ENCODE peak calls at places on chromosomes 7 and 10, in six cellular contexts. P is GM23248; S is tibial nerve; V is fibroblast of lung; M is transverse colon; H is naive thymus-derived CD4-positive, alpha-beta T cell. W is an unnamed sample.

GRCh38 chr7:27842851-27843250 is 102.9 kb downstream of the TAX1BP1 start:
- DNase-seq in P (no peak), M (no peak), S (no peak), H (no peak), V (no peak), W (peak)

GRCh38 chr7:123682690-123683089 is 27.0 kb downstream of the LMOD2 start:
- DNase-seq in H (peak), M (no peak), S (peak), V (peak), P (peak), W (no peak)

GRCh38 chr10:10520391-10521385 is 497.0 kb upstream of the CELF2 start:
- DNase-seq in S (no peak), H (no peak), P (peak), V (no peak), M (no peak), W (no peak)

GRCh38 chr10:111835562-111835961 is 348.0 kb downstream of the GPAM start:
- DNase-seq in P (peak), S (peak), V (peak), M (no peak), H (no peak), W (no peak)

GRCh38 chr10:111207525-111207924 is 130.7 kb downstream of the ADRA2A start:
- DNase-seq in H (peak), M (peak), V (no peak), S (no peak), P (no peak), W (peak)

GRCh38 chr10:106560925-106561640 is 603.4 kb downstream of the SORCS1 start:
- DNase-seq in P (peak), H (no peak), V (peak), M (no peak), S (no peak), W (no peak)

GRCh38 chr7:128247108-128247507 is 6.0 kb downstream of the LEP start:
- DNase-seq in S (no peak), H (no peak), M (no peak), V (no peak), P (no peak), W (no peak)

GRCh38 chr7:47948096-47948790 is at the start of gene PKD1L1:
- DNase-seq in V (peak), M (no peak), P (no peak), S (no peak), H (no peak), W (no peak)

GRCh38 chr10:50600831-50601466 is 22.8 kb downstream of the SGMS1 start:
- DNase-seq in H (no peak), M (no peak), P (peak), V (peak), S (no peak), W (no peak)

GRCh38 chr7:114977277-114977676 is 55.4 kb downstream of the MDFIC start:
- DNase-seq in P (no peak), S (no peak), V (no peak), H (no peak), M (no peak), W (no peak)

GRCh38 chr7:46145412-46145811 is 224.3 kb upstream of the IGFBP3 start:
- DNase-seq in V (peak), M (no peak), H (no peak), S (peak), P (peak), W (peak)

GRCh38 chr7:6588566-6588965 is 1.3 kb upstream of the INTS15 start:
- DNase-seq in S (no peak), H (no peak), V (no peak), M (no peak), P (no peak), W (no peak)
- H3K27ac ChIP-seq in S (no peak), H (no peak), V (no peak), M (no peak), P (no peak), W (no peak)

GRCh38 chr10:90801608-90802007 is 56.2 kb downstream of the HTR7 start:
- DNase-seq in S (no peak), M (no peak), V (no peak), H (no peak), P (no peak), W (no peak)

GRCh38 chr10:90806677-90807076 is 51.2 kb downstream of the HTR7 start:
- DNase-seq in H (no peak), S (no peak), V (no peak), M (no peak), P (no peak), W (no peak)

GRCh38 chr10:90804354-90804753 is 53.5 kb downstream of the HTR7 start:
- DNase-seq in H (no peak), P (no peak), M (no peak), V (no peak), S (no peak), W (no peak)

GRCh38 chr10:90800232-90800796 is 57.5 kb downstream of the HTR7 start:
- DNase-seq in P (no peak), S (no peak), V (no peak), H (no peak), M (no peak), W (no peak)

GRCh38 chr10:90805211-90805610 is 52.6 kb downstream of the HTR7 start:
- DNase-seq in H (no peak), P (no peak), M (no peak), V (no peak), S (no peak), W (no peak)
- H3K4me3 ChIP-seq in H (no peak), P (no peak), M (no peak), V (no peak), S (no peak), W (no peak)

GRCh38 chr7:143429770-143430698 is 13.2 kb upstream of the TAS2R60 start:
- DNase-seq in S (no peak), M (no peak), H (no peak), P (peak), V (peak), W (no peak)
- H3K27ac ChIP-seq in S (no peak), M (no peak), H (no peak), P (peak), V (peak), W (no peak)

DNA sequence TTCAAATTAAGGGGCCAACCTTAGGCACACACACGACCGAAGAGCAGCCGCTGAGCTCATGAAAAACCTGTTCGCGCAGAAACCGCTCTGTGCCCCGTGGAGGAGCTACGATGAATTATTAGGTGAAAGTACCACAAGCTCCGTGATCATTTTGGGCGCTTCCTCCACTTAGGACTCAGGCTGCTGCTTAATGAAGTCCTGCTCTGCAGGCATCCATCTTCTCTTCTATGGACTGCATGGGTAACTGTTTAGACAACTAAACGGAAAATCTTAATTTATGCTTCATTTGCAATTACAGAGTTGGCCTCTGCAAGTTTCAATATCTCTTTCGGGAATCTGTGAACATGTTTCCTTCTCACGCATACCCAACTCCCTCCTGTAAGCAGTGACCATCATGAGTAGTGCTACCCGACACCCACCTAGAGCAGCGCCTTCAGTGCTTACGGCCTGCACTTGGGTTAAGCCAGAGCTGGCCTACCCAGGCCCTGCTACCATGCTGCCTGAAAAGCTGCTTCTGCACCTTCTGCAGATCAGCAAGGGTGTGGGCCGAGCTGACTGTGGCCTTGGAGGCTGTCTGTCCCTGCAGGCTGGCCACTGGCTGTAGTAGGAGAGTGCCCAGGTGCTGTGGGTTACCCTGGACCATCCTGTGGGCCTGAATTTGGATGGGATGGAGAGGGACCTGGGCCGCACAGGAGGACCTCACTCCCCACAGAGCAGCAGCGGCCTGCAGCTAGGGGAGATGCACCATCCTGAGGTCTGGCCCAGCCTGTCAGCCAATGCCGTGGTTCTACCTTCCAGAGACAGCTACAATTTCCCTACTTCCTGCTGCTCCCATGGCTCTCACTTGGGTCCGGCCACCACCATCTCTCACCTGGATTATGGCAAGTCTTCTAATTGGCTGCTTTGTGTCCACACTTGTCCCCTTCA is 36.0 kb downstream of the GNA12 start:
- DNase-seq in M (no peak), S (no peak), V (no peak), P (peak), H (no peak), W (no peak)
- H3K4me3 ChIP-seq in M (no peak), S (no peak), V (no peak), P (peak), H (no peak), W (no peak)

GRCh38 chr7:102253076-102253972 is 33.3 kb upstream of the SH2B2 start:
- DNase-seq in P (no peak), H (no peak), S (no peak), M (no peak), V (no peak), W (no peak)
- H3K27ac ChIP-seq in P (no peak), H (no peak), S (no peak), M (no peak), V (no peak), W (no peak)

GRCh38 chr10:49539320-49539885 is 482 bp upstream of the ERCC6 start:
- DNase-seq in P (peak), S (peak), M (peak), H (no peak), V (peak), W (peak)

GRCh38 chr10:49532461-49532860 is 6.5 kb downstream of the ERCC6 start:
- DNase-seq in M (no peak), V (no peak), H (no peak), S (no peak), P (no peak), W (no peak)

GRCh38 chr10:49528977-49529506 is 9.9 kb downstream of the ERCC6 start:
- DNase-seq in H (no peak), S (no peak), V (no peak), M (no peak), P (no peak), W (no peak)

GRCh38 chr10:49538381-49539319 is at the start of gene ERCC6:
- DNase-seq in V (peak), H (peak), P (peak), M (peak), S (peak), W (peak)

DNA sequence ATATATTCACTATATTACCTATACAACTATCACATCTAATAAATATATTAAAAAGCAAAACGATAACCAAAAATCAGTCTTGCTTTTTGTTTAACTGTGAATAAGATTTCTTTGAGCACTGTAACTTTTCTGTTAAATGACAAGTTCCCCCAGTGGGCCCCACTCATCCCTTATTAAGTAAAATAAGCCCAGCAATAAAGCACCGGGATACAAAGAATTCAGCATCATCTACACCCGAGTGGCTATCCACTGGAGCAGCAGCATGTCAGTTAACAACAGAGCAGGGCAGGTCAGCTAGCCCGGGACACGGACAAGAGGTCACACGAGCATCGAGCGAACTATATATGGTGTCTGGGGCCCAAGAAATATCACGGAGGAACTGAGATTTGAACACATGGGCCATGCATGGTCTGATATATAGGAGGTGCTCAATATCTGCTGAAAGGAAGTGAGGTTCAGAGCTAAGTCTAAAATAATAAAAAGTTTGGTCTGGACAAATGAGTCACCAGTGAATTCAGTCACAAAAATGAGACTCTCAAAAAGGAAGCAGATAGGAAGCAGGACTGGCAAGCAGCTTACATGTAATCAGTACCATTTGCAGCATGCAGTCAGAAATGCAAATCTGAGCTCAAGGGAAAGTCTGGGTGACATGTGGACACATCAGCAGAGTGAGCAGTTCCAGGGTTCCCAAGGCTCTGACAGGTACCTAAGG is 4.1 kb downstream of the ERCC6 start:
- DNase-seq in H (no peak), V (peak), S (no peak), P (peak), M (no peak), W (no peak)
- H3K4me3 ChIP-seq in H (no peak), V (no peak), S (no peak), P (peak), M (no peak), W (no peak)

GRCh38 chr10:71710519-71710918 is 9.1 kb downstream of the C10orf105 start:
- DNase-seq in P (no peak), H (no peak), M (no peak), S (no peak), V (no peak), W (no peak)

GRCh38 chr10:71708897-71709882 is 10.4 kb downstream of the C10orf105 start:
- DNase-seq in H (no peak), V (no peak), P (no peak), S (no peak), M (no peak), W (no peak)

GRCh38 chr10:71707240-71707789 is 12.3 kb downstream of the C10orf105 start:
- DNase-seq in V (no peak), P (no peak), S (no peak), M (no peak), H (no peak), W (no peak)

GRCh38 chr10:71706216-71707121 is 13.1 kb downstream of the C10orf105 start:
- DNase-seq in V (no peak), H (no peak), M (no peak), S (no peak), P (no peak), W (no peak)

DNA sequence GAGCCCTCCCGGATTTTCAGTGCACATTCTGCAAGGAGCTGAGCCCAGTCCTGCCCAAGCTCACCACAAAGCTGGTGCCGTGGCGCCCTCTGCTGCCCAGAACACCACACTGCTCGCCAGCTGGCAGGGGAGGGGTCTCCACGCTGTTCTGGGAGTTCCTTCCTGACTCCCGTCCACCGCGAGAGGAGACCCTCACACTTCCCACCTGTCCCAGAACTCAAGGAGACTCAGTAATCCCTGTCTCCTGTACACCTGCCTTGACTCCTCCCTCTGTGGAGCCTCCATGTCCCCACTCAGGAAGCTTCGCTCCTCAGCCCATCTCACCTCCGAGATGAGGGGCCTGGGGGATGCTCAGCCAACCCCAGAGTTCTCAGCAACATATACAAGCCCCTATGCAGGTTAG is 11.3 kb downstream of the C10orf105 start:
- DNase-seq in M (peak), S (peak), P (peak), V (peak), H (peak), W (peak)
- H3K27ac ChIP-seq in M (no peak), S (no peak), P (no peak), V (no peak), H (no peak), W (no peak)

DNA sequence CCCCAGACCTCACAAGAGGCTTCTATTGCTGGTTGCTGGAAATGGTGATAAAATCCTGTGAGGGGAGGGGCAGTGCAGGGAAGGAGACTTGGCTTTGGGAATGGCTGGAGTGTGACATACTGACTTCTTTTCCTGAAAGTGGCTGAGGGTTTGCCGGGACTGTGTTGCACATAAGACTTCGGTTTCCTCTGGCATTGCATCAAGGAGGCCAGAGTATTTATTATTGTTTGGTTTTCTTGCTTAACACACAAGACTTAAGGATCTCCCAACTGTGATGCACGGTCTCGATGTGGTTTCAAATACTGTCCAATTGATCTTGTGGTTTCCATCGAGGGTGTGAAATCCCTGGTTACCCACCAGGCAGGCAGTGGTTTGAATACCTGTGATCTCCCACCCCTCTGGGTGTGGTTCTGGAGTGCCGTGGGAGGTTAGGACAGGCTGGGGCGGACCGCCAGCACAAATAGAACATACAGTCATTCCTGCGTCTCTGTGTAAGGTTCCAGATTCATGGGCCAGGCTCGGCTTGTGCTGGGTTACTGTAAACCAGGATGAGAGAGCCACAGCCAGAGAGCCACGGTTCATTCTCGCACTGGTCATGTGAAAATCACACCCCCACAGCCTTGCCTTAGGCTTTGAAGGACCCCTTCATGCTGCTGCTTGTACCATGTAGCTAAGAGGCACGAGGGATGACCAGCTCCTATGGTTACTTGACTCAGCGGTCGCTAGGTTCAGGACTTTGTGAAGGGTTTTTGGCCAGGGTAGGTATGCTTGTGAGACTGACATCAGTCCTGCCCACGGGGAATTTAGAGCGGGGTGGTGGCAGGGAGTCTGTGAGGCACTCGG is 39.2 kb downstream of the WBP1L start:
- DNase-seq in V (peak), S (peak), M (peak), P (peak), H (no peak), W (no peak)
- H3K4me3 ChIP-seq in V (no peak), S (no peak), M (no peak), P (peak), H (no peak), W (no peak)

DNA sequence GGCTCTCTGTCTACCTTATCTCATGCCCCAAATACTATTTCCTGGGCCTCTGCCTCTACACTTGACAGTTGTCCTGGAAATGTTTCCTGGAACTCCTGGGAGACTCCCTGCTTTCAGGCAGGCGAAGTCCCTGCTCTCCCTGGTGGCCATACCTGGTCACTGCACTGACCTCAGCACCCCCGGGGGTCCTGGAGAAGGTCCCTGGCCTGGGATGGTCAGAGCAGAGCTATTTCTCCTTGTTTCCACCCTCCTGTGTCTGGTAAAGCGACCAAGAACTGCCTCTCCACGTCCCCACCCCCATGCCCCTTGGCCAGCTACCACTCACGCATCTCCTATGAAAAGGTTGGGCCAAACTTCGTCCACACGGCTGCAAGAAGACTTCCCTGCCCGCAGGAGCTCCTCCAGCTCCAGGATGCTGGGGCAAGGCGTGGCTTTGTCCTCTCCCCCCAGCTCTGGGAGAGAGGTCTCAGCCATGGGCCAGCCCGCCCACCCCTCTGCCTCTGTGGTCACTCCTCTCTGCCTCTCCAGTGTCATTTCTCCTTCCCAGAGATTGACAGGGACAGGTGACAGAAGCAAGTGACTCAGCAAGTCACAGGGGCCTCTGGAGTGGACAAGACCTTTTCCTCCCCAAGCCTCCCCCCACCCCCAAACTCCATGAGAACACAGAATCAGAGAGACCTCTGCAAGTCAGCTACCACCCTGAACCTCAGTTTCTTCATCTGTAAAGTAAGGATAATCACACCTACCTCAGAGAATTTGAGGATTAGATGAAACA is 2.6 kb upstream of the SAMD8 start:
- DNase-seq in P (peak), H (no peak), V (no peak), S (no peak), M (peak), W (no peak)
- H3K27ac ChIP-seq in P (no peak), H (peak), V (no peak), S (no peak), M (no peak), W (no peak)